ENCODE peak calls at places on chromosomes 12 and 14, in four cellular contexts. D, T, B and Q are unnamed samples.

GRCh38 chr12:100845095-100845494 is 50.5 kb downstream of the ANO4 start:
- DNase-seq in D (no peak), T (no peak), B (no peak), Q (no peak)

GRCh38 chr12:96514328-96514727 is 25.0 kb downstream of the CFAP54 start:
- DNase-seq in D (no peak), T (no peak), B (no peak), Q (no peak)

GRCh38 chr12:95169368-95169767 is 47.9 kb downstream of the FGD6 start:
- DNase-seq in D (no peak), T (peak), B (peak), Q (peak)

GRCh38 chr12:6450091-6450868 is 1.6 kb upstream of the TAPBPL start:
- DNase-seq in D (no peak), T (no peak), B (no peak), Q (no peak)

GRCh38 chr12:24838531-24838950 is 110.4 kb downstream of the BCAT1 start:
- DNase-seq in D (peak), T (peak), B (peak), Q (peak)

GRCh38 chr12:69239286-69239921 is at the start of gene CPSF6:
- DNase-seq in D (peak), T (peak), B (peak), Q (peak)

GRCh38 chr12:29620030-29620429 is 122.5 kb upstream of the OVCH1 start:
- DNase-seq in D (no peak), T (no peak), B (no peak), Q (no peak)

GRCh38 chr12:116564080-116564479 is 4.9 kb downstream of the MAP1LC3B2 start:
- DNase-seq in D (no peak), T (no peak), B (no peak), Q (no peak)

GRCh38 chr12:53047221-53048032 is 2.4 kb upstream of the TNS2 start:
- DNase-seq in D (peak), T (peak), B (peak), Q (no peak)

GRCh38 chr14:78154827-78155226 is 15.3 kb upstream of the NRXN3 start:
- DNase-seq in D (no peak), T (no peak), B (no peak), Q (no peak)

GRCh38 chr12:30999011-30999410 is 72.5 kb downstream of the TSPAN11 start:
- DNase-seq in D (no peak), T (no peak), B (no peak), Q (no peak)

GRCh38 chr12:78473136-78473535 is 391.4 kb upstream of the SYT1 start:
- DNase-seq in D (no peak), T (peak), B (peak), Q (no peak)

GRCh38 chr12:27549801-27550652 is 26.0 kb downstream of the PPFIBP1 start:
- DNase-seq in D (peak), T (peak), B (peak), Q (peak)

GRCh38 chr12:26231930-26232329 is 36.6 kb downstream of the SSPN start:
- DNase-seq in D (no peak), T (no peak), B (peak), Q (no peak)
- H3K4me3 ChIP-seq in D (no peak), T (no peak), B (no peak), Q (no peak)

GRCh38 chr14:54488318-54488645 is 498 bp downstream of the GMFB start:
- DNase-seq in D (no peak), T (no peak), B (peak), Q (no peak)

GRCh38 chr14:54488646-54489317 is at the start of gene GMFB:
- DNase-seq in D (peak), T (peak), B (peak), Q (peak)

GRCh38 chr14:54490448-54490805 is 1.6 kb upstream of the GMFB start:
- DNase-seq in D (no peak), T (no peak), B (no peak), Q (no peak)

GRCh38 chr14:54489731-54490447 is 1.1 kb upstream of the GMFB start:
- DNase-seq in D (no peak), T (peak), B (no peak), Q (no peak)

DNA sequence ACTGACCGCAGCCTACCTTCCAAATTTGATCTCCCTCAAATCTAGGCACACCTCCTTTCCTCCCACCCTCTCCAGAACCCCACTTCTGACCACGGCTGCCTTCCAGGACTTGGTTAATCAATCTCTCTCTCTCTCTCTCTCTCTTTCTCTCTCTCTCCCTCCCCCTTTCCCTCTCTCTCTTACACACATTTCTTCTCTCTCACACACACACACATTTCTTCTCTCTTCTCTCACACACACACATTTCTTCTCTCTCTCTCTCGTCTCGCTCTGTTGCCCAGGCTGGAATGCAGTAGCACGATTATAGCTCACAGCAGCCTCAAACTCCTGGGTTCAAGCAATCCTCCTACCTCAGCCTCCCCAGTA is 521 bp upstream of the GMFB start:
- DNase-seq in D (no peak), T (no peak), B (no peak), Q (no peak)
- TF ChIP-seq CTCF in D (no peak), T (no peak), B (no peak), Q (no peak)

DNA sequence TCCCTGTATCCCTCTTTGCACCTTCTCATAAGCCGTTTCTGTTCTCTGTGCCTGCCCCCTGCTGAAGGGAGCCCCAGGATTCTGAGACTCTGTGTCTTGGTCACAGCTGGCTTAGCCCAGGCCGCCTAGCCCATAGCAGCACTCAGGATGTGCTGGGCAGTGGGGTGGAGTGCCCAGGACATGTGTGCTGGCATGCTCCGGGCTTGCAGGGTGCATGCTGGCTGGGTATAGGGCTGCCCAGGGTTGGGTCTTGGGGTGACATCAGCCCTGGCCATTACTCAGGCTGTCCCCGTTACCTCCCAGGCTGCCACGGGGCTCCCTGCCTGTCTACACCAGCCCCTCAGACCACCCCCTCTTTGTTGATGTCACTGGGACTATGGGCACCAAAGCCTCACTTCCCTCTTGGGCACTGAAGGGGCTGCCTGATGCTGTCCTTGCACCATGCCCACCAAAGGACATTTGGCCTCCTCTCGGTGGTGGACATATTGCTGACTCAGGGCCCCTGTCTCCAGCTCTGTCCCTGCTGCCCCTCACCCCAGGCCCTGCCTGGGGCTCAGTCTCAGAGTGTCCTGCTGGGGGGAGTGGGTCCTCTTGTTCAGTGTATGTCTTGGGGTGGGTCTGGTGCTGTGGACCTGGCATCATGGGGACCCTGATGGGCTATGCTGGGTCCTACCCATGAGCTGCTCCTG is 2.4 kb downstream of the CEP170B start:
- DNase-seq in D (no peak), T (no peak), B (no peak), Q (no peak)
- H3K4me3 ChIP-seq in D (no peak), T (peak), B (peak), Q (no peak)

DNA sequence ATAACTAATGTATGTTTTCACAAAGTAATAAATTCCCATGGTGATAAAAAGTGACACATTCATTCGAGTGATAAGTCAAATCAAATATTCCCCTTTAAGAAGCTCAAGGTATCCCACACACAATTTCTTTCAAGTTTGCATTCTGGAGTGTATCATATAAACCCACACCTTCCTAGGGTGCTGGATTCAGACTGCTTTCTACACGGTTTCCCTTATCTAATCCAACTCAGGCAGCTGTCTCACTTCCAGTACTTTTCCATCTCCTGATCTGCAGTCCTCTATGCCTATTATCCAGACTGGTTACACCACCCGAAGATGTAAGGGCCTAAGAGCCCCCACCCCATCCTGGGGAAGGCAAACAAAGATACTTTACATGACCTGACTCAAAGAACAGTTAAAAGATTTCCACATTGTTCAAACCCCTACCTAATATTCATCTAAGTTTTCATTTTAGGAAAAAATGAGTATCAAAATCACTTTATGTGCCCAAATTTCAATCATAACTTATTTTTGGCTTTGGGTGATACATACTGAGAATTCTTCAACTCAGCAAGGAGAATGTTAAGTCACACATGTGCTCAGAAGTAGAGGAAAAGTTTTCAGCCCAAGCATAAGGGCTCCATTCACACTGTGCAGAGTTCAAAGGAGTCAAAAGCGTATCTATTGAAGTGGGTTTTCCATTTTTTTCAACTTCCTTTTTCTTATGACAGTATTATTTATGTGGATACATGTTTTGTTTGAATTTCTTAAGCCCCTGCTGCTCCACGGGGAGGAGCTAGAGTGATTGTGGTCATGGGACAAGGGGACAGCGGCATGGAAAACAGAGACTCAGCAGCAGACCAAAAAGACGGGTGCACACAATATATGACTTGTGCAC is 41.8 kb downstream of the CORO1C start:
- DNase-seq in D (peak), T (no peak), B (peak), Q (no peak)
- TF ChIP-seq CTCF in D (no peak), T (no peak), B (no peak), Q (peak)

GRCh38 chr12:4540170-4540569 is 1.5 kb downstream of the RAD51AP1 start:
- DNase-seq in D (no peak), T (no peak), B (no peak), Q (no peak)
- H3K4me3 ChIP-seq in D (no peak), T (peak), B (no peak), Q (no peak)

GRCh38 chr12:71216725-71217579 is 59.2 kb upstream of the TSPAN8 start:
- DNase-seq in D (no peak), T (peak), B (peak), Q (peak)
- TF ChIP-seq CTCF in D (peak), T (peak), B (peak), Q (peak)

DNA sequence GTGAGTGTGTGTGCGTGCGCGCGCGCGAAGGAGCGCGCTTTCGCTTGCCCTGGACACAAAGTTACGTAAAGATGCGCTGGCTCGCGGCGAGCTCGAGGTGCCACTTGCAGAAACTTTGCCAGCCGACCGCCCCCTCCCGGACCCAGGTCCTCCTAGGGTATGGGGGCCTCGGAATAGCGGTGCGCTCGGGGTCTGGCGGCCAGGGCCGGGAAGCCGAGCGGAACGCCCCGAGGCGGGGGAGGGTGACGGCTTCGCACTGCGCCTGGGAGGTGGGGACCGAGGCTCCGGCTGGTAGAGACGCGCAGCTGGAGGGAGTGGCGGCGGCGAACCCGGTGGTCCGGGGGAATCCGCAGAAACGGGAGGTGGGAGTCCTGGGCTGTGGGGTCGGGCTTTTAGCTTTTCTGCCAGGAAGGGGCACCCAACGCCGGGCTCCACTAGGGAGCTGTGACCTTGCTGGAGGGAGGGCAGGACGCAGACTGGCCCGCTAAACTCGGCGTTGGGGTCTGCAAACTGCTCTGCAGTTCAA is 837 bp downstream of the RFX4 start:
- DNase-seq in D (no peak), T (no peak), B (peak), Q (no peak)
- H3K4me3 ChIP-seq in D (peak), T (peak), B (peak), Q (peak)

DNA sequence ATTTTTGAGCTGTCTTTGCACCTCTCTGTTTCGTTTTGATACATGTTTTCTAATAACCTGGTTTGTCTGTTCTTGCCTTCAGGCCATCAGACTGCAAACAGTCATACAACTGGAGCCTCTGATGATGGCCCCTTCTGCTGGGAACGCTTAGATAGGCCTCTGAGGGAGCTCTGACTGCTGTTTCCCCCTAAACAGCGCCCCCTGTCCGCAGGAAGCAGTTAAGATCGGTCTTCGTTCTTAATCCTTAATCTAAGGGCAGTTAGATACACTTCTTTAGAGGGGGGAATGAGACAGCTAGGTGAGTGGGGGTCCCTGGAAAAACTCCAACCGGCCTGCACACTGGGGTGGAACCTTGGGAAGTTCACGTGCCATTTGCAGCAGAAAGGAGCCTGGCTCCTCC is 1338.8 kb upstream of the SEL1L start:
- DNase-seq in D (no peak), T (no peak), B (no peak), Q (no peak)
- TF ChIP-seq CTCF in D (no peak), T (no peak), B (no peak), Q (no peak)

GRCh38 chr14:37196604-37197420 is 925 bp upstream of the MIPOL1 start:
- DNase-seq in D (no peak), T (no peak), B (no peak), Q (no peak)

GRCh38 chr14:37197421-37198272 is at the start of gene MIPOL1:
- DNase-seq in D (peak), T (peak), B (peak), Q (peak)

GRCh38 chr14:37195327-37195726 is 2.4 kb upstream of the MIPOL1 start:
- DNase-seq in D (no peak), T (peak), B (peak), Q (no peak)

GRCh38 chr14:37198907-37199306 is 1.2 kb downstream of the MIPOL1 start:
- DNase-seq in D (no peak), T (no peak), B (no peak), Q (no peak)

GRCh38 chr14:37198273-37198598 is 499 bp downstream of the MIPOL1 start:
- DNase-seq in D (no peak), T (no peak), B (no peak), Q (no peak)
- H3K4me3 ChIP-seq in D (peak), T (peak), B (peak), Q (peak)